ENCODE peak calls at places on chromosomes 2 and 18, in seven cellular contexts. O is fibroblast of lung, Q is sigmoid colon, M is heart right ventricle, G is esophagus muscularis mucosa, R is mucosa of descending colon, T is prostate gland. X is an unnamed sample. For H3K36me3 and H3K4me1, the result is how much of the 10 kb centered on the place peaks cover.

GRCh38 chr2:230007931-230008707 is 60.6 kb downstream of the SLC16A14 start:
- DNase-seq in O (peak), Q (peak), M (peak), G (no peak), R (peak), T (peak), X (peak)

GRCh38 chr2:127631184-127631996 is 14.6 kb upstream of the GPR17 start:
- DNase-seq in O (no peak), Q (peak), M (no peak), G (no peak), R (peak), T (no peak), X (no peak)

GRCh38 chr2:59073257-59073656 is 832.1 kb upstream of the FANCL start:
- DNase-seq in O (no peak), Q (no peak), M (no peak), G (no peak), R (no peak), T (no peak), X (peak)

GRCh38 chr18:27608742-27609141 is 423.6 kb upstream of the CHST9 start:
- DNase-seq in O (no peak), Q (no peak), M (no peak), G (no peak), R (no peak), T (no peak), X (no peak)

GRCh38 chr2:26607698-26608097 is 33.5 kb downstream of the CIB4 start:
- DNase-seq in O (no peak), Q (no peak), M (no peak), G (no peak), R (no peak), T (no peak), X (no peak)

GRCh38 chr2:221467610-221468009 is 104.5 kb downstream of the EPHA4 start:
- DNase-seq in O (peak), Q (no peak), M (peak), G (no peak), R (no peak), T (peak), X (no peak)

GRCh38 chr2:200225943-200226342 is 80.5 kb upstream of the SPATS2L start:
- DNase-seq in O (peak), Q (no peak), M (no peak), G (no peak), R (no peak), T (no peak), X (no peak)

GRCh38 chr2:119846021-119846420 is 86.3 kb downstream of the PTPN4 start:
- DNase-seq in O (no peak), Q (no peak), M (no peak), G (no peak), R (no peak), T (no peak), X (no peak)

GRCh38 chr2:35415282-35415681 is 940.3 kb upstream of the CRIM1 start:
- DNase-seq in O (no peak), Q (no peak), M (no peak), G (no peak), R (no peak), T (no peak), X (no peak)

GRCh38 chr2:241532168-241532567 is 23.8 kb upstream of the STK25 start:
- DNase-seq in O (no peak), Q (no peak), M (no peak), G (no peak), R (no peak), T (no peak), X (no peak)

GRCh38 chr2:234251326-234252271 is 201.1 kb downstream of the SPP2 start:
- DNase-seq in O (peak), Q (peak), M (no peak), G (no peak), R (no peak), T (peak), X (peak)

GRCh38 chr2:168717790-168718502 is 84.5 kb upstream of the NOSTRIN start:
- DNase-seq in O (no peak), Q (no peak), M (no peak), G (no peak), R (no peak), T (no peak), X (no peak)

GRCh38 chr2:88265352-88265960 is 95.3 kb downstream of the THNSL2 start:
- DNase-seq in O (peak), Q (no peak), M (peak), G (no peak), R (no peak), T (no peak), X (peak)

GRCh38 chr18:13797157-13797611 is 26.8 kb upstream of the MC5R start:
- DNase-seq in O (no peak), Q (no peak), M (no peak), G (no peak), R (no peak), T (no peak), X (no peak)

GRCh38 chr2:18578033-18578432 is 11.3 kb downstream of the NT5C1B start:
- DNase-seq in O (no peak), Q (no peak), M (no peak), G (no peak), R (no peak), T (no peak), X (no peak)

GRCh38 chr2:79721966-79722365 is 209.1 kb downstream of the CTNNA2 start:
- DNase-seq in O (peak), Q (no peak), M (no peak), G (no peak), R (no peak), T (no peak), X (no peak)

GRCh38 chr18:34659579-34660517 is 50.2 kb upstream of the DTNA start:
- DNase-seq in O (peak), Q (peak), M (peak), G (no peak), R (peak), T (peak), X (peak)

GRCh38 chr2:16088713-16089112 is 148.4 kb downstream of the MYCN start:
- DNase-seq in O (no peak), Q (no peak), M (no peak), G (no peak), R (no peak), T (no peak), X (no peak)

GRCh38 chr18:56330381-56331115 is 307.8 kb downstream of the TXNL1 start:
- DNase-seq in O (no peak), Q (no peak), M (no peak), G (no peak), R (no peak), T (no peak), X (no peak)

GRCh38 chr2:101758001-101758400 is 60.5 kb downstream of the MAP4K4 start:
- DNase-seq in O (no peak), Q (no peak), M (no peak), G (no peak), R (no peak), T (no peak), X (no peak)

GRCh38 chr18:59885579-59886163 is 14.1 kb upstream of the PMAIP1 start:
- DNase-seq in O (peak), Q (no peak), M (no peak), G (no peak), R (no peak), T (no peak), X (no peak)

GRCh38 chr18:68549257-68549871 is 165.5 kb downstream of the TMX3 start:
- DNase-seq in O (peak), Q (no peak), M (no peak), G (no peak), R (no peak), T (no peak), X (no peak)

GRCh38 chr2:53765749-53766148 is 1.9 kb upstream of the CHAC2 start:
- DNase-seq in O (no peak), Q (no peak), M (no peak), G (no peak), R (no peak), T (no peak), X (no peak)

GRCh38 chr2:38076710-38077430 is 919 bp upstream of the CYP1B1 start:
- DNase-seq in O (peak), Q (peak), M (peak), G (no peak), R (peak), T (peak), X (peak)

GRCh38 chr18:34493099-34493544 is 217.0 kb upstream of the DTNA start:
- DNase-seq in O (peak), Q (peak), M (peak), G (no peak), R (peak), T (peak), X (peak)

GRCh38 chr2:238101891-238102841 is 2.0 kb downstream of the ESPNL start:
- DNase-seq in O (no peak), Q (peak), M (no peak), G (no peak), R (no peak), T (no peak), X (peak)

GRCh38 chr2:17479875-17480274 is 38.4 kb downstream of the RAD51AP2 start:
- DNase-seq in O (peak), Q (no peak), M (no peak), G (no peak), R (no peak), T (no peak), X (peak)

GRCh38 chr2:188395903-188396699 is 104.4 kb downstream of the GULP1 start:
- DNase-seq in O (no peak), Q (no peak), M (no peak), G (no peak), R (no peak), T (no peak), X (no peak)

GRCh38 chr18:8424481-8424880 is 184.8 kb upstream of the RAB12 start:
- DNase-seq in O (no peak), Q (no peak), M (no peak), G (no peak), R (no peak), T (no peak), X (no peak)

GRCh38 chr2:173749315-173749714 is 215.9 kb downstream of the SP3 start:
- DNase-seq in O (peak), Q (no peak), M (no peak), G (no peak), R (no peak), T (no peak), X (peak)

GRCh38 chr2:144944506-144945230 is 424.7 kb upstream of the ZEB2 start:
- DNase-seq in O (no peak), Q (no peak), M (no peak), G (no peak), R (no peak), T (no peak), X (no peak)

GRCh38 chr2:1707771-1708351 is 36.5 kb downstream of the PXDN start:
- DNase-seq in O (peak), Q (peak), M (peak), G (no peak), R (no peak), T (peak), X (peak)

GRCh38 chr2:201470821-201471731 is 19.5 kb downstream of the STRADB start:
- DNase-seq in O (peak), Q (no peak), M (no peak), G (no peak), R (no peak), T (no peak), X (no peak)

GRCh38 chr2:201467666-201468065 is 16.1 kb downstream of the STRADB start:
- DNase-seq in O (peak), Q (no peak), M (no peak), G (no peak), R (no peak), T (no peak), X (no peak)

GRCh38 chr2:201471732-201472395 is 20.3 kb downstream of the STRADB start:
- DNase-seq in O (peak), Q (no peak), M (no peak), G (no peak), R (no peak), T (no peak), X (no peak)

DNA sequence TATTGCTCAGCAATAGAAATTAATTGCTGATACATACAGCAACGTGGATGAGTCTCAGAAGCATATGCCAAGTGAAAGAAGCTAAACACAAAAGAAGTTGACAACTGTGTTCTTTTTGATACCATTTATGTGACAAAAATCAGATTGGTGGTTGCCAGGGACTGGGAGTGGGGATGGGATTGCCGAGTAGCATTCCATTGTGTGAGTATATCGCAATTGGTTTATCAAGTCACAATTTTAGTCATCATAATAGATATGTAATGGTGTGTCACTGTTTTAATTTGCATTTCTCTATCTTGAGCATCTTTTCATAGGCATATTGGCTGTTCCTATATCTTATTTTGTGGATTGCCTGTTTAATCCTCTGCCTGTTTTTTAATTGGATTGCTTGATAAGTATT is 20.9 kb downstream of the STRADB start:
- DNase-seq in O (no peak), Q (no peak), M (no peak), G (no peak), R (no peak), T (no peak), X (no peak)
- H3K36me3 ChIP-seq in O (under half), Q (under half), M (under half), G (half or more), R (under half), T (under half), X (under half)

DNA sequence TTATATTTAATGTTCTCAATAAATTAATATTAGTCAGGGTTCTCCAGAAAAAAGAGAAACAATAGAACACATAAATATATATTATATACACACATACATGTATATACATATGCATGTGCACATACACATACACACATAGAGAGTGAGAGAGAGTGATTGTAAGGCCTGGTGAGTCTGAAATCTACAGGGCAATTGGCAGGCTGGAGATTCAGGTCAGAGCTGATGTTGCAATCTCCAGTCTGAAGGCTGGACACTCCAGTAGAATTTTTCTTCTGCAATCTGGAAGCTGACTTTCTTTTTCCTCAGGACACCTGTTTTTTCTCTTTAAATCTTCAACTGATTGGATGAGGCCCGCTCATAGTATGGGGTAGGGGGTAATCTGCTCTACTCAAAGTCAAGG is 3.2 kb downstream of the TMEM182 start:
- DNase-seq in O (no peak), Q (no peak), M (no peak), G (no peak), R (no peak), T (no peak), X (no peak)
- H3K4me1 ChIP-seq in O (under half), Q (under half), M (under half), G (under half), R (under half), T (under half), X (under half)

GRCh38 chr2:178756343-178756742 is 50.9 kb downstream of the TTN start:
- DNase-seq in O (no peak), Q (no peak), M (no peak), G (no peak), R (no peak), T (no peak), X (no peak)
- H3K36me3 ChIP-seq in O (under half), Q (under half), M (under half), G (under half), R (under half), T (under half), X (under half)

DNA sequence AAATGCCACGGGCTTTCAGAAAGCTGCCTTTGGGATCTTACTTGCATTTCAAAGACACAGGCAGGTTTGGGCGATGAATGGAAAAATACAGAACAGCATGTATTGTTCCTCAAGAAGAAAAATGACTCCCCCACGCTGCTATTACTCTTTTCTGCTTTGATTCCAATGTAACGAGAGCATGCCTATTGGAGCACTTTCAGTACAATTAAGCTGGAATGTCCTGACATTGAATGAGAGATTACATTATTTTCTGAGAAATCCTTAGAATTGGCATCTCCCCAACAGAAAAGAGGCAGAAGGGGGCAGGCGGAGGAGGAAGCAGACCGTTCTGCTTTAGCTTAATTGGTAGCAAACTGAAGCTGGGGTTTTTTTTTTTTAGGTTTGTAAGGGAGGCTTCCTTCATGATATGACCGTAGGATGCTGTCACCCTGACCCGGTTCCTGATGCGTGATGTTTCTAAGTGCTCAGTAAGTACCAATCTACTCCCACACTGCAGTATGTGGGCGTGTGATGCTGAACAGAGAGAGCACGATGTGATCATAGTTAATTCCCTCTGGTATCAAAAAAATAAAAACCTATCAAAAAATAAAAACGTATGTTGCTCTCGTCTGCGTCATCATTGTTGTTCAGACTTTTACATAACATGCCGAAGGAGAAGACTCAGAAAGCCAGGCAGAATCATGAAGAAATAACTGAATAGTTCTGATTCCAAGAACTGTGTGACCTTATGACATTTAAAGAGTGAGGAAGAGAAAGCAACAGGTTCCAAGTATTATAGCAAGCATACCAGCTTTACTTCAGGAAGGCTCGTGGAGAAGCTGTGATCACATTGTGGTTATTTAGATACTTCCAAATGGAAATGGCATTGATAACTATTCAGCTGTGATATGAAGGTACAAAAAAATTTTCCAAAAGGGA is 40.5 kb downstream of the LONRF2 start:
- DNase-seq in O (peak), Q (no peak), M (no peak), G (no peak), R (no peak), T (no peak), X (no peak)
- H3K4me1 ChIP-seq in O (under half), Q (under half), M (under half), G (under half), R (under half), T (under half), X (under half)

GRCh38 chr18:48942554-48943261 is 8.1 kb downstream of the SMAD7 start:
- DNase-seq in O (peak), Q (no peak), M (no peak), G (no peak), R (no peak), T (no peak), X (peak)

GRCh38 chr18:48943333-48943732 is 7.4 kb downstream of the SMAD7 start:
- DNase-seq in O (no peak), Q (no peak), M (no peak), G (no peak), R (no peak), T (no peak), X (no peak)

GRCh38 chr18:48940854-48941531 is 9.8 kb downstream of the SMAD7 start:
- DNase-seq in O (peak), Q (no peak), M (no peak), G (no peak), R (no peak), T (no peak), X (no peak)

GRCh38 chr18:48942086-48942485 is 8.7 kb downstream of the SMAD7 start:
- DNase-seq in O (no peak), Q (no peak), M (no peak), G (no peak), R (no peak), T (no peak), X (no peak)

DNA sequence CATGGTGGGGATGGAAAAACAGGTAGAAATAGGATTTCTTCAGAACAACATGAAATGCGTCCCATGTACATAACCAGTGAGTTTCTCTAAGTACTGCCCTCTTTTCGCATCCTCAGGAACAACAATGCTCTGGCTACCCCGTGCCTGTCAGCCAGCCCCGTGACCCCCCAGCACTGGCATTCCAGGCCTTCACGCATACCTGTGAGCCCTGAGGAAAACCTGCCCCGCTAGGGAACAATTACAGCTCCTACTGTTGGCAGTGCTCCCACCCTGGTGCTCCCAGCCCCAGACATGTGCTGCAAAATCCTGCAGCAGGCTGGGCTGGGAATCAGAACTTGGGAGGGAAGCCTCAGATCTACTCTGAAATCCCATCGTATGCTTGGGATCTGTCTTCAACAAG is 9.1 kb downstream of the SMAD7 start:
- DNase-seq in O (no peak), Q (no peak), M (no peak), G (no peak), R (no peak), T (no peak), X (no peak)
- H3K36me3 ChIP-seq in O (under half), Q (under half), M (under half), G (under half), R (under half), T (under half), X (under half)

DNA sequence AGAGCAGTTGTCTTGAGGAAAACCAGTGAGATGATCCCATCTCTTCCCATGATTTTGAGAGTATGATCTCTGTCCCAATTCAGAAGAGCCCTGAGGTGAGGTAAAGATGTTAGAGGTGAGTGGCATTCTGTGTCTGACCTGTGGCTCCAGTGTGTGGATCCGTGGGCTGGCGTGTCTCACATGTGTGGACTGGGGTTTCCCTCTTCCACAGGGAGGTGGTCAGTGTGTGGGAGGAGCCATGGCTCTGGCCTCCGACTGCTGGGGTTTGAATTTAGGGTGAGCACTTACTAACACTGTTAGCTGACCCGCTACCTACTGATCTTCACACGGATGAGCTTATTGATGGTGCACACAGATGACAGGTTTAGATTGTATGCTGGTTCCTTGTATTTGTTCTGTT is 31.2 kb downstream of the ASAP2 start:
- DNase-seq in O (no peak), Q (no peak), M (no peak), G (no peak), R (no peak), T (no peak), X (no peak)
- H3K4me1 ChIP-seq in O (under half), Q (half or more), M (under half), G (half or more), R (under half), T (under half), X (under half)

X was measured in hepatocyte.